ENCODE peak calls at places on chromosome 6, in five cellular contexts. D is heart right ventricle, S is transverse colon, R is mammary epithelial cell, K is PC-9. C is an unnamed sample.

GRCh38 chr6:32194825-32195651 is 2.6 kb upstream of the GPSM3 start:
- DNase-seq in D (peak), S (peak), R (peak), K (no peak), C (no peak)

GRCh38 chr6:96907498-96907897 is 9.8 kb upstream of the NDUFAF4 start:
- DNase-seq in D (no peak), S (no peak), R (no peak), K (peak), C (no peak)

GRCh38 chr6:70108230-70108629 is 194.7 kb downstream of the COL9A1 start:
- DNase-seq in D (no peak), S (no peak), R (peak), K (no peak), C (no peak)

GRCh38 chr6:113420290-113420689 is 436.9 kb upstream of the MARCKS start:
- DNase-seq in D (no peak), S (no peak), R (no peak), K (no peak), C (no peak)

GRCh38 chr6:20487669-20488375 is 46.4 kb upstream of the CDKAL1 start:
- DNase-seq in D (no peak), S (no peak), R (no peak), K (no peak), C (no peak)

GRCh38 chr6:170131351-170131750 is 159.5 kb downstream of the DLL1 start:
- DNase-seq in D (no peak), S (no peak), R (no peak), K (no peak), C (no peak)

GRCh38 chr6:43891072-43891870 is 121.3 kb downstream of the VEGFA start:
- DNase-seq in D (no peak), S (no peak), R (no peak), K (no peak), C (no peak)

GRCh38 chr6:37171141-37171969 is 1.4 kb downstream of the PIM1 start:
- DNase-seq in D (peak), S (peak), R (peak), K (no peak), C (peak)

GRCh38 chr6:146948790-146949342 is 255.4 kb upstream of the STXBP5 start:
- DNase-seq in D (no peak), S (no peak), R (no peak), K (no peak), C (no peak)

GRCh38 chr6:137076277-137077068 is 31.7 kb upstream of the IL20RA start:
- DNase-seq in D (peak), S (peak), R (peak), K (peak), C (peak)

GRCh38 chr6:90428514-90428913 is 131.9 kb upstream of the BACH2 start:
- DNase-seq in D (no peak), S (no peak), R (peak), K (peak), C (no peak)

GRCh38 chr6:129206761-129207330 is 323.9 kb downstream of the LAMA2 start:
- DNase-seq in D (no peak), S (no peak), R (no peak), K (no peak), C (no peak)

GRCh38 chr6:16338577-16339262 is 100.3 kb downstream of the GMPR start:
- DNase-seq in D (peak), S (peak), R (peak), K (peak), C (no peak)

GRCh38 chr6:39017481-39017880 is 31.1 kb upstream of the GLP1R start:
- DNase-seq in D (no peak), S (no peak), R (no peak), K (no peak), C (no peak)

GRCh38 chr6:140782941-140783340 is 1349.8 kb upstream of the GJE1 start:
- DNase-seq in D (no peak), S (no peak), R (no peak), K (no peak), C (no peak)

GRCh38 chr6:96651816-96652215 is 88.9 kb downstream of the FHL5 start:
- DNase-seq in D (no peak), S (no peak), R (no peak), K (no peak), C (no peak)

GRCh38 chr6:170049641-170050491 is 241.0 kb downstream of the DLL1 start:
- DNase-seq in D (peak), S (peak), R (peak), K (no peak), C (peak)

GRCh38 chr6:56692586-56693245 is 50.0 kb upstream of the DST start:
- DNase-seq in D (no peak), S (no peak), R (no peak), K (no peak), C (no peak)

GRCh38 chr6:45921703-45922270 is 93.9 kb downstream of the CLIC5 start:
- DNase-seq in D (peak), S (no peak), R (no peak), K (no peak), C (no peak)

GRCh38 chr6:133704371-133704770 is 184.5 kb upstream of the TCF21 start:
- DNase-seq in D (no peak), S (no peak), R (no peak), K (no peak), C (no peak)

GRCh38 chr6:11241793-11242201 is 9.3 kb upstream of the NEDD9 start:
- DNase-seq in D (peak), S (peak), R (no peak), K (no peak), C (peak)

GRCh38 chr6:145261758-145262157 is 473.6 kb downstream of the EPM2A start:
- DNase-seq in D (no peak), S (no peak), R (no peak), K (no peak), C (no peak)

GRCh38 chr6:12785921-12786320 is 69.4 kb downstream of the PHACTR1 start:
- DNase-seq in D (no peak), S (no peak), R (no peak), K (no peak), C (no peak)

GRCh38 chr6:85354761-85355618 is 94.9 kb upstream of the NT5E start:
- DNase-seq in D (peak), S (peak), R (peak), K (peak), C (peak)

GRCh38 chr6:16683524-16684194 is 77.6 kb downstream of the ATXN1 start:
- DNase-seq in D (peak), S (peak), R (peak), K (peak), C (peak)

GRCh38 chr6:89467437-89467836 is 34.5 kb downstream of the ANKRD6 start:
- DNase-seq in D (no peak), S (no peak), R (no peak), K (no peak), C (no peak)

GRCh38 chr6:155219299-155219698 is 44.5 kb upstream of the CLDN20 start:
- DNase-seq in D (no peak), S (no peak), R (no peak), K (no peak), C (no peak)

DNA sequence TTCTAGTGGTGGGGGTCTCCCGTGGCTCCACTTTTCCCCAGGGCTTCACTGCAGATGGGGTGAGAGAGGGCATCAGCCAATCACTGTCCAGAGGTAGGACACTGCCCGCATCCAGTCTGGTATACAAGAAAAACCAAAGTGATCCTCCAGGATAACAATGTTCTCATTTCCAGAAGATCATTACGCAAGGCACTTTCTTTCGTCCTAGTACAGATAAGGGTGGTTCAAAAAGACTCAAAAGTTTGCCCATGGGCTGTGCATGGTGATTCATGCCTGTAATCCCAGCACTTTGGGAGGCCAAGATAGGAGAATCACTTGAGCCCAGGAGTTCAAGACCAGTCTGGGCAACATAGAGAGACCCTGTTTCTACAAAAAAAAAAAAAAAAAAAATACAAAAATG is 16.4 kb downstream of the GMDS start:
- DNase-seq in D (no peak), S (no peak), R (no peak), K (no peak), C (no peak)
- H3K4me3 ChIP-seq in D (no peak), S (no peak), R (no peak), K (no peak), C (no peak)

GRCh38 chr6:125746731-125747588 is 2.5 kb upstream of the HEY2 start:
- DNase-seq in D (peak), S (peak), R (peak), K (peak), C (peak)
- H3K27ac ChIP-seq in D (peak), S (peak), R (no peak), K (no peak), C (peak)

DNA sequence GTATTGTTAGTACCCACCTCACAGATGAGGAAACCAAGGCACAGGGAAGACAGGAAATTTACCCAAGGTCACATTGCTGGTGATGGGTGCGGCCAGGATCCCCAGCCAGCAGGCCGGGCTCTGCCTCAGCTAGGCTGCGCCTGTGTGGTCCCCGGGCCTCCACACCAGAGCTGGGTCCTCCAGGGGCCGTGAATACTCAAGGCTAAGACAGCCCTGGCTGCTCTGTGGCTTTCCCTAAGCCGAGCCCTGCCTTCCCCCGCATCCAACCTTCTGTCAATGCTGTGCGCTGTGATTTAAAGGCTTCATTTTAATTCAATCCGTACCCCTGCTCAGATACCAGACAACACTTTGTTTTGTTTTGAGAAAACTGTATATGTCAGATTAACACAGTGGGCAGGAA is 246.7 kb downstream of the TTLL2 start:
- DNase-seq in D (no peak), S (no peak), R (no peak), K (no peak), C (no peak)
- H3K4me3 ChIP-seq in D (no peak), S (no peak), R (no peak), K (no peak), C (no peak)

DNA sequence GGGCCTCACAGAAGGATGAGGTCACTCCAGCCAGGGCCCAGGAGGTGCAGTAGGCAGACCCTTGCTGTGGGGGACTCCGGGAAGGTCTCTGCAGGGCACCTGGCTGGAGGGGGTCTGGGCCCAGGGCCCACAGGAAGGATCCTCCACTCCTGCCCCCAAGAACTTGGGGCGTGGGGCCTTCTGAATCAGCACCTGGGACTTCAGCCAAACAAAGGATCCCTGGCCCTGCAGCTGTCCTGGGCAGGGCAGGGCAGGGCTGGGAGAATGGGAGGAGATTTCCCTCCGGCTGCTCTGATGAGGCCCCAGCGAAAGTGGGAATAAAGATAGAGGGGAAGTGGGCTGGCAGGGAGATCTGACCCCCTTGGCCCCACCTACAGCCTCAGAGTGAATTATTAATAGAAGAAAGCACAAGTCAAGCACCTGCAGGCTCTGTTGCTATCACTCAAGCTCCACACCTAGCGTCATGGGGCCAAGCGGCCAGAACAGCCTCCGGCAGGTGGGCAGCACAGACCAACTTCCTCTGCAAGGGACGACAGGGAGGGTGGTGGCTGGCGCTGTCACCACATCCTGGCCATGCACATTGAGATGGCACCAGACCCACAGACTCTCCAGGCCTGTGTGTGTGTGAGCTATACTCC is 61.6 kb upstream of the MRPS10 start:
- DNase-seq in D (no peak), S (peak), R (peak), K (no peak), C (no peak)
- H3K27ac ChIP-seq in D (no peak), S (peak), R (peak), K (no peak), C (peak)

GRCh38 chr6:34223964-34224940 is 12.4 kb upstream of the HMGA1 start:
- DNase-seq in D (peak), S (peak), R (peak), K (peak), C (peak)
- H3K4me3 ChIP-seq in D (peak), S (peak), R (peak), K (peak), C (peak)

GRCh38 chr6:109461733-109462526 is 6.4 kb upstream of the MICAL1 start:
- DNase-seq in D (no peak), S (no peak), R (peak), K (no peak), C (no peak)

GRCh38 chr6:109465772-109466171 is 10.2 kb upstream of the MICAL1 start:
- DNase-seq in D (no peak), S (no peak), R (no peak), K (no peak), C (no peak)

GRCh38 chr6:109469591-109470189 is 13.3 kb downstream of the ZBTB24 start:
- DNase-seq in D (no peak), S (no peak), R (no peak), K (no peak), C (no peak)

GRCh38 chr6:109467696-109468095 is 12.1 kb upstream of the MICAL1 start:
- DNase-seq in D (no peak), S (no peak), R (no peak), K (no peak), C (no peak)

GRCh38 chr6:109466212-109466923 is 10.8 kb upstream of the MICAL1 start:
- DNase-seq in D (no peak), S (no peak), R (no peak), K (no peak), C (no peak)
- H3K27ac ChIP-seq in D (no peak), S (peak), R (no peak), K (no peak), C (no peak)

GRCh38 chr6:104421650-104422049 is 438.1 kb downstream of the HACE1 start:
- DNase-seq in D (no peak), S (no peak), R (no peak), K (no peak), C (no peak)
- H3K4me3 ChIP-seq in D (no peak), S (no peak), R (no peak), K (no peak), C (no peak)

GRCh38 chr6:162056061-162056460 is 671.5 kb downstream of the PRKN start:
- DNase-seq in D (no peak), S (no peak), R (no peak), K (no peak), C (no peak)

GRCh38 chr6:162050579-162050978 is 677.0 kb downstream of the PRKN start:
- DNase-seq in D (no peak), S (no peak), R (no peak), K (no peak), C (no peak)

GRCh38 chr6:162055365-162055764 is 672.2 kb downstream of the PRKN start:
- DNase-seq in D (no peak), S (no peak), R (no peak), K (no peak), C (no peak)

GRCh38 chr6:162056745-162057144 is 670.8 kb downstream of the PRKN start:
- DNase-seq in D (no peak), S (no peak), R (no peak), K (no peak), C (peak)

GRCh38 chr6:162053084-162053483 is 674.5 kb downstream of the PRKN start:
- DNase-seq in D (no peak), S (no peak), R (no peak), K (no peak), C (no peak)
- H3K27ac ChIP-seq in D (no peak), S (no peak), R (no peak), K (no peak), C (peak)

DNA sequence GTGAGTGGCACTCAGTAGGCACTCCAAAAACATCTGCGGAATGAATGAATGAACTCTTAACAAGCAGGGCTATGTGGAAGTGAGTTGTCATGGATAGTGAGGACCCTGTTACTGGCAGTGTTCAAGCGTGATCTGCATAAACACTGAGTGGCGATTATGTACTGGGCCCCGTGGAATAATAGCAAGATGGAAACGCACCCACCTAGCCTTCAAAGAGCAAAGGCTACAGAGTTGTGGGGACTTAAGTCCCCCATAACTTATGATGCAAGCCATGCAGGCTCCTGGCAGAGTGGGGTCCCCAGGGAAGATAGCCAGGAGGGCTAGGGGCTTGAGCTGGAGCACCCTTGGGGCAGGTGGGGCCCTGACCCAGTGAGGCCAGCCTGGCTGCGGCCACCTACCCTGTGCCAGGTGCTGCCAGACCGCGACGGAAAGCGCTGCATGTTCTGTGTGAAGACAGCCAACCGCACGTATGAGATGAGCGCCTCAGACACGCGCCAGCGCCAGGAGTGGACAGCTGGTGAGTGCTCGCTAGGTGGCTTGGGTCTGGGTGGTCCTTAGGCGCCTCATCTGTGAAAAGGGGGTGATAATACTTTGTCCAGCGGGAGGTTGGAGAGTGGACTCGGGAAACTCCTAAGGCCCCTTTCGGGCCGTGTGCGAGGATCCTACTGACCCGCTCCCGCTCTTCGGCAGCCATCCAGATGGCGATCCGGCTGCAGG is 20.0 kb downstream of the DEF6 start:
- DNase-seq in D (no peak), S (no peak), R (no peak), K (no peak), C (no peak)
- H3K4me3 ChIP-seq in D (peak), S (peak), R (peak), K (no peak), C (peak)